ENCODE peak calls at places on chromosomes 2 and 18, in four cellular contexts. O is heart left ventricle, V is body of pancreas, Q is IMR-90. Y is an unnamed sample.

GRCh38 chr2:219868635-219869034 is 241.2 kb downstream of the SLC4A3 start:
- DNase-seq in O (no peak), V (no peak), Q (no peak), Y (no peak)

GRCh38 chr2:175414872-175415487 is 233.5 kb upstream of the ATP5MC3 start:
- DNase-seq in O (peak; percentile 52), V (peak; percentile 64), Q (peak; percentile 54), Y (peak; percentile 68)

GRCh38 chr2:191001624-191002023 is 12.3 kb downstream of the STAT1 start:
- DNase-seq in O (no peak), V (no peak), Q (no peak), Y (no peak)

GRCh38 chr2:8575011-8575750 is 106.7 kb upstream of the ID2 start:
- DNase-seq in O (no peak), V (peak; percentile 40), Q (peak; percentile 22), Y (no peak)

GRCh38 chr2:103276869-103277268 is 515.0 kb downstream of the TMEM182 start:
- DNase-seq in O (no peak), V (no peak), Q (no peak), Y (no peak)

GRCh38 chr2:128280901-128281321 is 37.8 kb downstream of the HS6ST1 start:
- DNase-seq in O (peak; percentile 53), V (peak; percentile 27), Q (no peak), Y (no peak)

GRCh38 chr2:130807659-130808385 is 28.9 kb upstream of the ARHGEF4 start:
- DNase-seq in O (no peak), V (no peak), Q (no peak), Y (no peak)

GRCh38 chr2:207046642-207047213 is 107.4 kb downstream of the CPO start:
- DNase-seq in O (no peak), V (peak; percentile 10), Q (no peak), Y (no peak)

GRCh38 chr18:47427951-47428350 is 176.5 kb upstream of the SKOR2 start:
- DNase-seq in O (no peak), V (no peak), Q (no peak), Y (no peak)

GRCh38 chr2:45014016-45014702 is 4.9 kb upstream of the SIX2 start:
- DNase-seq in O (peak; percentile 42), V (peak; percentile 64), Q (no peak), Y (peak; percentile 47)
- TF ChIP-seq POLR2A in O (no peak), V (no peak), Q (no peak), Y (no peak)

DNA sequence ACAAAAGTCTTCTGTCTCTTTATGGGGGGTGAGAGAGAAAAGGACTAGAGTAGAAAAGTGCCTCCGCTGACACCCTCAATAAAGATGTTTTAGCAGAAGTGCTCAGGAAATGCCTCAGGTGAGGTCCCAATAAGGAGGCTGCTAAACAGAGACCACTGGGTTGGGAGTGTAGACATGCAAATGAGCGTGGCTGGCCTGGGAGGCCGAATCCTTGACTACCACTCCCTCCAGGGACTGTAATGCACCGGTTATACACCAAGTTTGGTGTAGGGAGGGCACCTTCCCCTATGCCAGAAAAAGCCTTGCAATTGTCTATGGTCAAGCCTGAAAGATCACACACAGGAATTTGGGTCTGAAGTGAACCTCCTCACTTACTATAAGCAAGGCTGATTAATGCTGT is 1.8 kb downstream of the TMX3 start:
- DNase-seq in O (no peak), V (no peak), Q (no peak), Y (no peak)
- H3K4me3 ChIP-seq in O (peak overlapping the region; percentile 88), V (no peak overlapping the region), Q (no peak overlapping the region), Y (no peak overlapping the region)

DNA sequence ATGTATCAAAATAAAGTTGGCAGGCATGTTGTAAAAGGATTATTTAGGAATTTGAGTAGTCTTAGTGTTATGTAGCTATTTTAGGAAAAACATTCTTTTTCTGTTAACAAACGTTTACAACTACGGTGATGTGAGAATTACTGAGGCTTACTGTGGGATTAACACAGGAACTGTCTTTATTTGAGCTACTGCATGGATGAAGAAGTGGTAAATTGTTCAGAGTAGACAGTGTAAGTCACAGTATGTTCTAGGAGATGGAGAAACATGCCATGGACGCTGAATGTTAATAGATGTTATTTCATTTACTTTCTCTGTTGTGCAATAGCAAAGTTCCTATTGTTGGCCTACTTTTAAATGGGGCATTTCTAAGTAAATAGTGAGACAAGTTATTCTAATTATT is 1.7 kb downstream of the PPM1B start:
- DNase-seq in O (no peak), V (peak; percentile 13), Q (peak; percentile 26), Y (no peak)
- TF ChIP-seq POLR2A in O (no peak), V (peak; percentile 39), Q (no peak), Y (no peak)

DNA sequence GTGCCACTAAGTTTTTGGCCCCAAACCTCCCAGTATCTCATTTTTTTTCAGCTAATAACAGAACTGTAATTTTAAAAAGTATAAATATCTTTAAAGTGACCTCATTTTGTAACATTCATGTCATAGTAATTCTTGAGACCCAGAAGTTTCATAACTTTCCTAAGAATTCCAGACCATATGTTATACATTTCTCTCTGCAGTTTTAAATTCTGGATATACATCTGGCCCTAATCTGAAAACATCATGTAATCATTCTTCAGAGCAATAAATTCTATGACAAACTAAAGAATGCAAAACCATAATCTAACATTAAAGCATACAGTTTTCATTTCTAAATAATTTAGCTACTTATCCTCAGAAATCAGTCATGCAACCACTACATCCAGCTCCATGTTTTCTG is 198.4 kb upstream of the SLC35G4 start:
- DNase-seq in O (no peak), V (no peak), Q (peak; percentile 65), Y (no peak)
- H3K4me3 ChIP-seq in O (no peak overlapping the region), V (no peak overlapping the region), Q (no peak overlapping the region), Y (no peak overlapping the region)

DNA sequence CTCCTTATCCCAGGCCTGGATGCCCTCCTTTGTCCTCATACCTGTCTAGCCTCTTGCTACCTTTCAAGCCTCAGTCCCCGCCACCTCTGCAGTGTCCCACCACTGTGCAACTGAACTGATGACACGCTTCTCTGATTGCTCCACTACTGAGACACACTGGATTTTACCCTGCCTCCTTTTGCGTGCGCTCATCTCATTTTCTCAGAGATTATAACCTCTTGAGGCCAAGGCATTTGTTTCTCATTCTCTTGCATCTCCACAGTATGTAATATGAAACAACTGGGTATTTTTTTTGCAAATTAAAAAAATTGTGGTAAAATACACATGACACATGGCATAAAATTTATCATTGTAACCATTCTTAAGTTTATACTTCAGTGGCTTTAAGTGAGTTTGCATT is 95.4 kb downstream of the PRKCE start:
- DNase-seq in O (no peak), V (no peak), Q (no peak), Y (no peak)
- TF ChIP-seq POLR2A in O (no peak), V (no peak), Q (no peak), Y (no peak)

Y was measured in upper lobe of left lung.